ENCODE peak calls at places on chromosomes 12 and 14, in four cellular contexts. Z is activated CD4-positive, CD25-positive, alpha-beta regulatory T cell; R is nucleus accumbens; L is Daoy. G is an unnamed sample.

GRCh38 chr14:75249958-75250336 is 28.7 kb upstream of the FOS start:
- DNase-seq in Z (no peak), R (no peak), L (no peak), G (no peak)

GRCh38 chr12:97837401-97837800 is 374.8 kb downstream of the RMST start:
- DNase-seq in Z (no peak), R (no peak), L (peak), G (no peak)

GRCh38 chr14:22994762-22995275 is 12.5 kb upstream of the AJUBA start:
- DNase-seq in Z (no peak), R (peak), L (peak), G (peak)

GRCh38 chr14:67665886-67666285 is 8.5 kb downstream of the VTI1B start:
- DNase-seq in Z (no peak), R (no peak), L (no peak), G (no peak)

GRCh38 chr12:106247731-106248176 is at the start of gene CKAP4:
- DNase-seq in Z (peak), R (no peak), L (peak), G (no peak)

GRCh38 chr12:107491856-107492255 is 193.7 kb upstream of the PWP1 start:
- DNase-seq in Z (no peak), R (no peak), L (peak), G (no peak)

GRCh38 chr14:94486883-94487282 is 10.9 kb upstream of the SERPINA9 start:
- DNase-seq in Z (no peak), R (no peak), L (no peak), G (no peak)

GRCh38 chr12:1827806-1828805 is 7.7 kb downstream of the LRTM2 start:
- DNase-seq in Z (no peak), R (no peak), L (no peak), G (no peak)

GRCh38 chr14:105419305-105420091 is at the start of gene MTA1:
- DNase-seq in Z (peak), R (no peak), L (peak), G (peak)

GRCh38 chr12:78118036-78118435 is 287.3 kb downstream of the NAV3 start:
- DNase-seq in Z (no peak), R (no peak), L (no peak), G (peak)

GRCh38 chr14:100346306-100347091 is 23.4 kb downstream of the SLC25A47 start:
- DNase-seq in Z (no peak), R (no peak), L (no peak), G (no peak)

GRCh38 chr14:50359631-50360030 is 37.0 kb downstream of the CDKL1 start:
- DNase-seq in Z (no peak), R (no peak), L (no peak), G (no peak)

GRCh38 chr12:28563286-28563685 is 373.0 kb downstream of the CCDC91 start:
- DNase-seq in Z (no peak), R (no peak), L (no peak), G (no peak)

GRCh38 chr12:107775093-107775721 is 703 bp downstream of the ASCL4 start:
- DNase-seq in Z (no peak), R (no peak), L (peak), G (no peak)

GRCh38 chr14:99475179-99475578 is 5.5 kb downstream of the SETD3 start:
- DNase-seq in Z (no peak), R (no peak), L (no peak), G (no peak)

GRCh38 chr12:22459872-22460490 is 84.4 kb downstream of the C2CD5 start:
- DNase-seq in Z (no peak), R (no peak), L (peak), G (peak)

GRCh38 chr12:65695077-65695865 is 129.0 kb upstream of the HMGA2 start:
- DNase-seq in Z (no peak), R (no peak), L (peak), G (no peak)

GRCh38 chr14:102196436-102197230 is 56.9 kb downstream of the WDR20 start:
- DNase-seq in Z (no peak), R (peak), L (no peak), G (no peak)

GRCh38 chr14:101460521-101460920 is 100.8 kb upstream of the DIO3 start:
- DNase-seq in Z (no peak), R (no peak), L (no peak), G (no peak)

GRCh38 chr14:99479903-99480855 is 480 bp downstream of the SETD3 start:
- DNase-seq in Z (peak), R (no peak), L (peak), G (peak)

GRCh38 chr12:6426882-6427671 is 17.7 kb upstream of the CD27 start:
- DNase-seq in Z (peak), R (peak), L (no peak), G (no peak)

GRCh38 chr12:57733928-57734327 is 4.6 kb downstream of the AGAP2 start:
- DNase-seq in Z (no peak), R (no peak), L (no peak), G (no peak)

GRCh38 chr12:109539508-109539907 is 33.8 kb downstream of the MMAB start:
- DNase-seq in Z (no peak), R (no peak), L (peak), G (no peak)

GRCh38 chr12:13627536-13627935 is 353.9 kb downstream of the GRIN2B start:
- DNase-seq in Z (no peak), R (no peak), L (no peak), G (no peak)

GRCh38 chr12:60191676-60192359 is 596.0 kb downstream of the SLC16A7 start:
- DNase-seq in Z (no peak), R (no peak), L (no peak), G (no peak)

GRCh38 chr12:53735-54095 is 12.9 kb upstream of the IQSEC3 start:
- DNase-seq in Z (no peak), R (no peak), L (no peak), G (no peak)

GRCh38 chr14:69895109-69895508 is 15.9 kb downstream of the SMOC1 start:
- DNase-seq in Z (no peak), R (no peak), L (no peak), G (no peak)

GRCh38 chr12:26177303-26177702 is 18.1 kb upstream of the SSPN start:
- DNase-seq in Z (no peak), R (no peak), L (no peak), G (no peak)

GRCh38 chr12:110498984-110499706 is 2.8 kb downstream of the VPS29 start:
- DNase-seq in Z (no peak), R (no peak), L (no peak), G (peak)

GRCh38 chr14:68384335-68384734 is 408.5 kb downstream of the ZFP36L1 start:
- DNase-seq in Z (no peak), R (no peak), L (no peak), G (peak)

GRCh38 chr12:57726884-57727757 is 11.4 kb downstream of the AGAP2 start:
- DNase-seq in Z (no peak), R (no peak), L (no peak), G (no peak)